ENCODE peak calls at places on chromosomes 7 and 10, in eight cellular contexts. V is upper lobe of right lung; I is thyroid gland; C is ovary; G is H9; O is uterus; W is CD4-positive, alpha-beta memory T cell; D is lower lobe of right lung. E is an unnamed sample.

GRCh38 chr10:25753776-25754175 is 180.3 kb upstream of the MYO3A start:
- DNase-seq in C (no peak), I (no peak), O (no peak), G (no peak), V (no peak), D (no peak), W (no peak), E (no peak)

GRCh38 chr7:130388671-130389070 is 8.4 kb downstream of the CPA1 start:
- DNase-seq in G (no peak), O (no peak), V (no peak), W (no peak), D (no peak), C (no peak), I (no peak), E (no peak)

GRCh38 chr7:120588411-120588810 is 269.5 kb downstream of the TSPAN12 start:
- DNase-seq in G (no peak), C (no peak), D (no peak), O (no peak), W (no peak), V (no peak), I (no peak), E (no peak)

GRCh38 chr7:24959735-24960485 is 20.1 kb downstream of the OSBPL3 start:
- DNase-seq in I (no peak), D (no peak), C (no peak), W (no peak), O (no peak), G (no peak), V (no peak), E (no peak)

GRCh38 chr10:71039551-71039950 is 151.2 kb upstream of the PCBD1 start:
- DNase-seq in I (no peak), O (no peak), C (no peak), D (no peak), G (no peak), V (peak; percentile 53), W (no peak), E (no peak)

GRCh38 chr7:2526659-2527504 is 7.3 kb downstream of the LFNG start:
- DNase-seq in G (no peak), O (no peak), W (no peak), D (peak; percentile 47), V (no peak), C (no peak), I (no peak), E (no peak)

GRCh38 chr10:96368971-96369370 is 10.2 kb upstream of the OPALIN start:
- DNase-seq in I (no peak), W (no peak), D (no peak), V (no peak), C (no peak), G (no peak), O (no peak), E (no peak)

GRCh38 chr10:35934637-35934995 is 292.5 kb upstream of the FZD8 start:
- DNase-seq in O (no peak), D (no peak), G (no peak), V (no peak), I (no peak), W (no peak), C (no peak), E (no peak)

GRCh38 chr10:19549503-19549902 is 266.7 kb upstream of the PLXDC2 start:
- DNase-seq in C (no peak), V (no peak), O (no peak), D (no peak), G (no peak), W (no peak), I (no peak), E (no peak)

GRCh38 chr7:44390701-44391100 is 65.3 kb upstream of the CAMK2B start:
- DNase-seq in G (peak; percentile 9), W (no peak), O (no peak), V (no peak), C (no peak), I (no peak), D (no peak), E (no peak)

GRCh38 chr7:74615933-74616780 is 41.4 kb upstream of the GTF2I start:
- DNase-seq in V (no peak), W (no peak), G (no peak), I (no peak), D (no peak), O (no peak), C (no peak), E (no peak)

GRCh38 chr7:23396222-23396621 is 74.1 kb downstream of the IGF2BP3 start:
- DNase-seq in G (no peak), O (no peak), W (no peak), V (no peak), C (no peak), D (no peak), I (no peak), E (no peak)

GRCh38 chr7:57177856-57178767 is 45.9 kb upstream of the ZNF479 start:
- DNase-seq in W (no peak), V (peak; percentile 38), C (no peak), I (no peak), G (no peak), O (no peak), D (no peak), E (no peak)

GRCh38 chr10:118447478-118447877 is 105.4 kb upstream of the FAM204A start:
- DNase-seq in I (peak; percentile 11), G (no peak), V (no peak), C (peak; percentile 14), D (peak; percentile 44), O (peak; percentile 51), W (no peak), E (peak; percentile 12)

GRCh38 chr10:115355162-115355760 is 262.1 kb downstream of the ATRNL1 start:
- DNase-seq in O (no peak), V (no peak), D (no peak), I (peak; percentile 16), G (peak; percentile 64), W (no peak), C (no peak), E (no peak)

GRCh38 chr10:30447125-30447799 is 13.3 kb downstream of the MAP3K8 start:
- DNase-seq in C (no peak), O (no peak), G (no peak), W (no peak), V (no peak), I (no peak), D (no peak), E (no peak)

GRCh38 chr7:150409300-150410030 is 30.3 kb downstream of the ZNF775 start:
- DNase-seq in W (no peak), I (peak; percentile 73), G (no peak), D (no peak), V (no peak), O (no peak), C (no peak), E (no peak)

GRCh38 chr10:120181154-120181553 is 275.9 kb upstream of the PLPP4 start:
- DNase-seq in I (no peak), W (no peak), O (no peak), C (no peak), G (no peak), D (no peak), V (no peak), E (no peak)

GRCh38 chr7:132516042-132516840 is 60.0 kb downstream of the PLXNA4 start:
- DNase-seq in V (no peak), C (peak; percentile 26), G (no peak), O (no peak), I (no peak), D (no peak), W (no peak), E (no peak)

GRCh38 chr10:120943542-120943941 is 92.4 kb downstream of the WDR11 start:
- DNase-seq in G (no peak), C (no peak), V (no peak), I (no peak), O (no peak), W (no peak), D (no peak), E (no peak)

DNA sequence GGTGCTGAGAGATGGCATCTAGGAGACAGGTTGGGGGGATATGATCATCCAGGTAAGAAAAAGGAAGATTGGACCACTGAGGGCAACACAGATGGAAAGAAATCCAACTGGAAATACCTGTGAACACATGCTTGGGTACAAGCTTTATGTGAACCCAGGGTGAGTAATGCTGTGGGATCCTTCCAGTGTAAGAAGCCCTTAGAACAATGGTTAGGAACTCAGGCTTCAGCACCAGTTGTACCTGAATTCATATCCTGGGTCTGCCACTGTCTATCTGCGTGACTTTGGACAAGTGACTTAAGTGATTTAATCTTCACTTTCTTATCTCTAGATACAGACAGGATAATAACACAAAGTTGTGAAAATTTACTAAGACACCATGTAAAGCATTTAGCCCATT is 131.0 kb downstream of the ST7 start:
- DNase-seq in V (no peak), I (no peak), D (no peak), W (no peak), C (no peak), G (no peak), O (no peak), E (no peak)
- H3K27ac ChIP-seq in V (no peak overlapping the region), I (no peak overlapping the region), D (no peak overlapping the region), W (no peak overlapping the region), C (no peak overlapping the region), G (no peak overlapping the region), O (no peak overlapping the region), E (no peak overlapping the region)

DNA sequence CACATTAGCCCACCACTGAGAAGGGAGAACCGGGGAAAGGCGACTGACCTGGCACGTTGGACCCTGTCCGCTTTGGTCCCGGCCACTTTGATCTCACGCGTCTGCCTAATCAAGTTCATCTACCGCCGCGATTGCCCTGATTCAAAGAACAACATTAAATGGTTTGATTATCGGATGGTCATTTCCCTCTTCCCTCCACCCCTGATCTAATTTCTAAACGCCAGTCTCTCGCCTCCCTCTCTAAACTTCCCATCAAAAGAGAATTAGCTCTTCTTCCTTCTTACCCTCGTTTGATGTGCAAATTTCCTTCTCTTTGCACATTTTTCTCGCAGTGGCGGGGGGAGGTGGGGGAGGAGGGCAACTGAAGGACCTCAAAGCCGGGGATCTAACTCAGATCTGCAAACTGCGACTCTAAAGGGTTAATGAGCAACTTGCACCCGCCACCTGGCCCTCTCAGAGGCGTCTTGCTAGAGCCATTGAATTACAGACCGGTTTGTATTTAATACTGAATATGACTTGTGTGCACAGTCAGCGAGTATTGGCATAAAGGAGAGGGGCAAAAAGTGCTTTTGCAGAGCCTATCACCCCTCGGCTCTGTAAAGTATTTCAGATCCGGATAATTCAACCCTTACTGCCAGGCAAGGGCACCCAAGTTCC is 603 bp upstream of the DKK1 start:
- DNase-seq in I (peak; percentile 2), C (no peak), W (no peak), V (no peak), D (no peak), G (peak; percentile 57), O (no peak), E (no peak)
- H3K27me3 ChIP-seq in I (no peaks in the 10 kb centered on the region), C (no peaks in the 10 kb centered on the region), W (no peaks in the 10 kb centered on the region), V (peaks cover 39% of the 10 kb centered on the region), D (peaks cover 33% of the 10 kb centered on the region), G (peaks cover 63% of the 10 kb centered on the region), O (no peaks in the 10 kb centered on the region), E (no peaks in the 10 kb centered on the region)

GRCh38 chr7:33472348-33473025 is 343.1 kb downstream of the BBS9 start:
- DNase-seq in D (no peak), I (no peak), C (no peak), O (no peak), G (no peak), V (no peak), W (no peak), E (no peak)

GRCh38 chr7:33477719-33478480 is 348.5 kb downstream of the BBS9 start:
- DNase-seq in V (no peak), O (no peak), D (no peak), I (no peak), G (no peak), W (no peak), C (no peak), E (no peak)
- H3K27ac ChIP-seq in V (no peak overlapping the region), O (no peak overlapping the region), D (no peak overlapping the region), I (no peak overlapping the region), G (no peak overlapping the region), W (no peak overlapping the region), C (no peak overlapping the region), E (no peak overlapping the region)

GRCh38 chr7:20777377-20778062 is 9.2 kb downstream of the SP8 start:
- DNase-seq in C (no peak), O (no peak), I (no peak), G (no peak), W (no peak), D (no peak), V (no peak), E (no peak)
- H3K27me3 ChIP-seq in C (peaks cover 2% of the 10 kb centered on the region), O (no peaks in the 10 kb centered on the region), I (peaks cover 54% of the 10 kb centered on the region), G (peaks cover 11% of the 10 kb centered on the region), W (peaks cover 21% of the 10 kb centered on the region), D (peaks cover 100% of the 10 kb centered on the region), V (peaks cover 97% of the 10 kb centered on the region), E (peaks cover 79% of the 10 kb centered on the region)

E was measured in gastrocnemius medialis.